ENCODE peak calls at places on chromosome 1, in five cellular contexts. Y is heart right ventricle, K is neural progenitor cell, E is mucosa of descending colon, U is IMR-90. B is an unnamed sample.
A peak's percentile ranks its signal among the peaks of the same experiment; 100 is the strongest.

GRCh38 chr1:31663622-31664452 is 19.2 kb upstream of the PEF1 start:
- DNase-seq in Y (peak; percentile 69), K (peak; percentile 81), E (peak; percentile 78), U (peak; percentile 22), B (no peak)

GRCh38 chr1:17438176-17438976 is 1.1 kb downstream of the RCC2 start:
- DNase-seq in Y (peak; percentile 73), K (peak; percentile 80), E (peak; percentile 86), U (peak; percentile 36), B (peak; percentile 23)

GRCh38 chr1:205521646-205522150 is 17.2 kb downstream of the CDK18 start:
- DNase-seq in Y (no peak), K (peak; percentile 47), E (no peak), U (no peak), B (no peak)

GRCh38 chr1:38403667-38404066 is 357.1 kb upstream of the POU3F1 start:
- DNase-seq in Y (no peak), K (no peak), E (no peak), U (no peak), B (no peak)

GRCh38 chr1:30088594-30089556 is 634.5 kb downstream of the MATN1 start:
- DNase-seq in Y (no peak), K (no peak), E (peak; percentile 61), U (no peak), B (no peak)

GRCh38 chr1:230770317-230770716 is 23.1 kb downstream of the CAPN9 start:
- DNase-seq in Y (no peak), K (no peak), E (no peak), U (no peak), B (no peak)

GRCh38 chr1:109783436-109783835 is 19.7 kb upstream of the EPS8L3 start:
- DNase-seq in Y (peak; percentile 7), K (peak; percentile 37), E (peak; percentile 45), U (peak; percentile 76), B (no peak)

GRCh38 chr1:234601217-234602017 is 8.6 kb downstream of the IRF2BP2 start:
- DNase-seq in Y (no peak), K (no peak), E (no peak), U (peak; percentile 66), B (no peak)

GRCh38 chr1:116382321-116382720 is 9.3 kb downstream of the ATP1A1 start:
- DNase-seq in Y (no peak), K (no peak), E (no peak), U (peak; percentile 11), B (no peak)

GRCh38 chr1:235095938-235096562 is 32.6 kb downstream of the TOMM20 start:
- DNase-seq in Y (no peak), K (no peak), E (no peak), U (no peak), B (no peak)

GRCh38 chr1:53073899-53074311 is 11.9 kb downstream of the PODN start:
- DNase-seq in Y (peak; percentile 54), K (no peak), E (no peak), U (no peak), B (no peak)

GRCh38 chr1:79226963-79227362 is 220.4 kb upstream of the ADGRL4 start:
- DNase-seq in Y (no peak), K (no peak), E (no peak), U (no peak), B (no peak)

GRCh38 chr1:23238565-23238964 is 21.3 kb upstream of the HTR1D start:
- DNase-seq in Y (no peak), K (no peak), E (no peak), U (no peak), B (no peak)

GRCh38 chr1:172821609-172822274 is 162.8 kb downstream of the FASLG start:
- DNase-seq in Y (no peak), K (no peak), E (no peak), U (peak; percentile 80), B (no peak)

GRCh38 chr1:39076127-39076798 is 50.1 kb downstream of the NDUFS5 start:
- DNase-seq in Y (peak; percentile 76), K (no peak), E (peak; percentile 46), U (peak; percentile 65), B (no peak)

GRCh38 chr1:42017730-42018129 is 99.0 kb upstream of the HIVEP3 start:
- DNase-seq in Y (no peak), K (no peak), E (no peak), U (no peak), B (no peak)

GRCh38 chr1:112894561-112895011 is 61.4 kb downstream of the SLC16A1 start:
- DNase-seq in Y (no peak), K (no peak), E (no peak), U (no peak), B (no peak)

GRCh38 chr1:22628698-22629444 is 7.6 kb upstream of the C1QA start:
- DNase-seq in Y (no peak), K (no peak), E (no peak), U (no peak), B (no peak)

GRCh38 chr1:169118227-169118626 is 11.7 kb downstream of the ATP1B1 start:
- DNase-seq in Y (no peak), K (no peak), E (no peak), U (no peak), B (no peak)

GRCh38 chr1:227223407-227223806 is 94.9 kb downstream of the CDC42BPA start:
- DNase-seq in Y (no peak), K (no peak), E (no peak), U (no peak), B (no peak)

GRCh38 chr1:227215863-227216510 is 102.3 kb downstream of the CDC42BPA start:
- DNase-seq in Y (no peak), K (no peak), E (no peak), U (peak; percentile 16), B (no peak)

GRCh38 chr1:227218870-227219578 is 99.3 kb downstream of the CDC42BPA start:
- DNase-seq in Y (peak; percentile 18), K (no peak), E (peak; percentile 64), U (no peak), B (no peak)

GRCh38 chr1:227214170-227214569 is 104.1 kb downstream of the CDC42BPA start:
- DNase-seq in Y (no peak), K (no peak), E (no peak), U (no peak), B (no peak)

DNA sequence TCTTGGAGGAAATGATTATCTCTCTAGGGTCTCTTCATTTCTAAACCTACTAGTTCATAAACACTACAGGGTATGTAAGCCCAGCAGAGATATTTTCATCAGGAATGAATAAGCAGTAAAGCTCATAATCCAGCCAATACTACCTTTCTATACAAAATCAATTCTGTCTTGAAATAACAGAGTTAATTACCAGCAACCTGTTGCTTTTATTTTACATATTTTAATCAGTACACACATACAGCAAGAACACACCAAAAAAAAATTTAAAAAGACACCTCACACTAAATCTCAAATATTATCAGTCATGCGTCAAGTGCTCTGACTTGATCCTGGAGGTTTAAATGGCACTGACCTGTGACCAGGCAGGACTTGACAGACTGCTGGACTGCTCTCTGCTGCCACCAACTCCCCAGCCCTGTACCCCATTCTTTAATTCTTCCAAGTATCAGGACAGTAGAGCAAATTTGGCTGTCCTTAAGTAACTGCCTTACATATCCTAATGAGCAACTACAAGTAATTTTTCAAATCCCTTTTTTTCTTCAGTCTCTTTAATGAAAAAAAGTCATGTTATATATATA is 98.5 kb downstream of the CDC42BPA start:
- DNase-seq in Y (no peak), K (no peak), E (no peak), U (no peak), B (no peak)
- TF ChIP-seq CTCF in Y (no peak), K (peak; percentile 14), E (no peak), U (no peak), B (no peak)

GRCh38 chr1:11920239-11920903 is 5.9 kb downstream of the KIAA2013 start:
- DNase-seq in Y (no peak), K (no peak), E (no peak), U (no peak), B (no peak)
- H3K4me1 ChIP-seq in Y (peaks cover 66% of the 10 kb centered on the region), K (peaks cover 25% of the 10 kb centered on the region), E (peaks cover 38% of the 10 kb centered on the region), U (peaks cover 14% of the 10 kb centered on the region), B (peaks cover 48% of the 10 kb centered on the region)

GRCh38 chr1:155513300-155513926 is 49.2 kb downstream of the ASH1L start:
- DNase-seq in Y (no peak), K (no peak), E (no peak), U (peak; percentile 79), B (no peak)
- TF ChIP-seq CTCF in Y (no peak), K (no peak), E (no peak), U (peak; percentile 22), B (no peak)

GRCh38 chr1:27598288-27598687 is 5.7 kb downstream of the AHDC1 start:
- DNase-seq in Y (peak; percentile 70), K (peak; percentile 65), E (no peak), U (no peak), B (no peak)
- H3K4me1 ChIP-seq in Y (peaks cover 94% of the 10 kb centered on the region), K (peaks cover 85% of the 10 kb centered on the region), E (peaks cover 24% of the 10 kb centered on the region), U (peaks cover 66% of the 10 kb centered on the region), B (peaks cover 86% of the 10 kb centered on the region)

GRCh38 chr1:182671779-182672486 is 12.5 kb downstream of the RGS8 start:
- DNase-seq in Y (no peak), K (peak; percentile 45), E (no peak), U (no peak), B (no peak)

GRCh38 chr1:182677393-182678098 is 6.8 kb downstream of the RGS8 start:
- DNase-seq in Y (no peak), K (peak; percentile 23), E (no peak), U (no peak), B (no peak)

GRCh38 chr1:182672487-182672836 is 11.9 kb downstream of the RGS8 start:
- DNase-seq in Y (no peak), K (no peak), E (no peak), U (no peak), B (no peak)

GRCh38 chr1:182676321-182676720 is 8.1 kb downstream of the RGS8 start:
- DNase-seq in Y (no peak), K (no peak), E (no peak), U (no peak), B (no peak)

GRCh38 chr1:182674346-182675246 is 9.8 kb downstream of the RGS8 start:
- DNase-seq in Y (peak; percentile 22), K (no peak), E (no peak), U (no peak), B (peak; percentile 42)
- TF ChIP-seq CTCF in Y (no peak), K (no peak), E (no peak), U (no peak), B (peak; percentile 37)

GRCh38 chr1:219189021-219189824 is 15.5 kb downstream of the LYPLAL1 start:
- DNase-seq in Y (no peak), K (no peak), E (no peak), U (peak; percentile 83), B (no peak)
- H3K4me1 ChIP-seq in Y (peaks cover 41% of the 10 kb centered on the region), K (no peaks in the 10 kb centered on the region), E (peaks cover 5% of the 10 kb centered on the region), U (peaks cover 5% of the 10 kb centered on the region), B (peaks cover 17% of the 10 kb centered on the region)

DNA sequence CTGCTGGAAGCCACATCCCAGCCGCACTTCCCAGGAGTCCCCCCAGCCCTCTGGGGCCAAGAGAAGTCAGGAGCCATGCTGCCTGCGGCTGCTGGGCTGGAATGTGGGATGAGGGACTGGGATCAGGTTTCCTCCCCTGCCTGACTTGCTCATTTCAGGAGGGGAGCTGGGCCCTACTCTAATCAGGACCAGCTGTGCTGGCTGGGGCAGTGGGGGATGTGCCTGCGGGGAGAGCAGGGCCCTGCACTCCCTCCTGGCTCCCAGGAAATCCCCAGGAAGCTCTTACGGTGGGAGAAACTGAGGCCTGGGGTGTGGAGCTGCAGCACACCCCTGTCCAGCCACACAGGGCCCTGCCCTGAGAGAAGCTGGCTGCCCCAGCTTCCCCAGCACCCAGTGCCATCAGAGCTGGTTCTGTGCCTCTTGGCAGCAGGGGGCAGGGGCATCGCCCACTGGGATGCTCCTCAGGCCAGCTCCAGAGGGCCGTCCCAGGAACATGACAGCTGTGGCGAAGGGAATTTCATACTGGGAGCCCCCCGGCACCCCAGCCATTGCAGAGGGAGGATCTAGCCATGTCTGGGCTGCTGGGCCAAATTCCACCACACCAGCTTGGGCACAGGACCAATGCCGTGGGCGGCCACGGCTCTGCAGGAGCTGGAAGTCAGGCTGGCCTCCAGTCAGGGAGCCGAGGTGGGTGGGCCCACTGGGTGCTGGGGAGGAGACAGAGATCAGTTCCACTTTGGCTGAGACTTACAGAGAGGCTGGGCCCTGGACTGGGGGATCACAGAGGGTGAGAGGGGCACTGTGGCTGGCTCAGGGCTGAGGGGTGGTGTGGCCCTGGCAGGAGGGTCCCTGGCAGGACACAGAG is 21.3 kb upstream of the PRSS38 start:
- DNase-seq in Y (peak; percentile 55), K (peak; percentile 89), E (no peak), U (peak; percentile 93), B (no peak)
- TF ChIP-seq CTCF in Y (no peak), K (no peak), E (no peak), U (no peak), B (no peak)

B was measured in thoracic aorta.